ENCODE peak calls at places on chromosomes 11 and 22, in four cellular contexts. One of them, this sample, is unnamed.

GRCh38 chr11:69708731-69709401 is 5.0 kb upstream of the FGF19 start:
- DNase-seq in WTC11: peak
- DNase-seq in HEK293T: no peak
- DNase-seq in HepG2: peak
- DNase-seq in this sample: no peak

GRCh38 chr11:95831198-95831883 is 41.0 kb downstream of the CEP57 start:
- DNase-seq in WTC11: no peak
- DNase-seq in HepG2: no peak
- DNase-seq in HEK293T: no peak
- DNase-seq in this sample: no peak

GRCh38 chr11:72725731-72726042 is 26.5 kb downstream of the ARAP1 start:
- DNase-seq in WTC11: no peak
- DNase-seq in HepG2: no peak
- DNase-seq in HEK293T: no peak
- DNase-seq in this sample: no peak

GRCh38 chr11:26551186-26551801 is 20.8 kb downstream of the MUC15 start:
- DNase-seq in HEK293T: no peak
- DNase-seq in HepG2: no peak
- DNase-seq in WTC11: no peak
- DNase-seq in this sample: no peak

GRCh38 chr11:120205596-120206161 is 5.2 kb upstream of the OAF start:
- DNase-seq in WTC11: no peak
- DNase-seq in HepG2: no peak
- DNase-seq in HEK293T: no peak
- DNase-seq in this sample: no peak

GRCh38 chr11:35454362-35454761 is 35.0 kb upstream of the SLC1A2 start:
- DNase-seq in WTC11: no peak
- DNase-seq in HEK293T: no peak
- DNase-seq in HepG2: no peak
- DNase-seq in this sample: peak

GRCh38 chr22:46109474-46110003 is 40.8 kb upstream of the PPARA start:
- DNase-seq in HepG2: no peak
- DNase-seq in WTC11: no peak
- DNase-seq in HEK293T: no peak
- DNase-seq in this sample: no peak

GRCh38 chr11:59199546-59200420 is 12.9 kb downstream of the MPEG1 start:
- DNase-seq in HEK293T: no peak
- DNase-seq in HepG2: no peak
- DNase-seq in WTC11: no peak
- DNase-seq in this sample: no peak

GRCh38 chr22:38348751-38349496 is 31.7 kb upstream of the CSNK1E start:
- DNase-seq in HEK293T: no peak
- DNase-seq in WTC11: no peak
- DNase-seq in HepG2: no peak
- DNase-seq in this sample: no peak

GRCh38 chr22:27866136-27867091 is 52.6 kb downstream of the PITPNB start:
- DNase-seq in WTC11: no peak
- DNase-seq in HEK293T: no peak
- DNase-seq in HepG2: peak
- DNase-seq in this sample: no peak

GRCh38 chr11:48307760-48308386 is 1.9 kb downstream of the OR4S1 start:
- DNase-seq in HEK293T: peak
- DNase-seq in WTC11: peak
- DNase-seq in HepG2: peak
- DNase-seq in this sample: peak

GRCh38 chr11:27040302-27041115 is at the start of gene BBOX1:
- DNase-seq in HEK293T: no peak
- DNase-seq in WTC11: no peak
- DNase-seq in HepG2: no peak
- DNase-seq in this sample: no peak

GRCh38 chr11:96242191-96242845 is 100.7 kb downstream of the MAML2 start:
- DNase-seq in WTC11: no peak
- DNase-seq in HEK293T: no peak
- DNase-seq in HepG2: no peak
- DNase-seq in this sample: no peak

GRCh38 chr11:128548655-128549255 is 38.6 kb downstream of the ETS1 start:
- DNase-seq in HepG2: no peak
- DNase-seq in WTC11: peak
- DNase-seq in HEK293T: no peak
- DNase-seq in this sample: no peak

GRCh38 chr22:27405672-27406388 is 395.7 kb downstream of the MN1 start:
- DNase-seq in WTC11: peak
- DNase-seq in HepG2: peak
- DNase-seq in HEK293T: peak
- DNase-seq in this sample: peak

GRCh38 chr11:107898270-107898669 is 30.0 kb upstream of the RAB39A start:
- DNase-seq in HepG2: peak
- DNase-seq in WTC11: no peak
- DNase-seq in HEK293T: peak
- DNase-seq in this sample: peak

GRCh38 chr11:116690623-116691022 is 82.2 kb downstream of the BUD13 start:
- DNase-seq in HEK293T: no peak
- DNase-seq in WTC11: no peak
- DNase-seq in HepG2: no peak
- DNase-seq in this sample: no peak

GRCh38 chr22:29842740-29843139 is 4.7 kb upstream of the ASCC2 start:
- DNase-seq in HepG2: peak
- DNase-seq in HEK293T: no peak
- DNase-seq in WTC11: no peak
- DNase-seq in this sample: no peak

GRCh38 chr11:117172678-117173421 is 5.7 kb upstream of the SIDT2 start:
- DNase-seq in WTC11: no peak
- DNase-seq in HepG2: no peak
- DNase-seq in HEK293T: no peak
- DNase-seq in this sample: peak

GRCh38 chr11:109424893-109425292 is 2.9 kb downstream of the C11orf87 start:
- DNase-seq in HEK293T: no peak
- DNase-seq in HepG2: peak
- DNase-seq in WTC11: peak
- DNase-seq in this sample: peak

GRCh38 chr11:95877288-95877687 is 46.6 kb downstream of the MTMR2 start:
- DNase-seq in HepG2: no peak
- DNase-seq in WTC11: no peak
- DNase-seq in HEK293T: no peak
- DNase-seq in this sample: no peak

GRCh38 chr11:132300283-132300682 is 929.9 kb downstream of the NTM start:
- DNase-seq in HEK293T: peak
- DNase-seq in HepG2: no peak
- DNase-seq in WTC11: peak
- DNase-seq in this sample: no peak

GRCh38 chr11:18618341-18619025 is 15.7 kb downstream of the SPTY2D1 start:
- DNase-seq in WTC11: no peak
- DNase-seq in HepG2: no peak
- DNase-seq in HEK293T: no peak
- DNase-seq in this sample: no peak

GRCh38 chr11:116169776-116170175 is 603.0 kb downstream of the BUD13 start:
- DNase-seq in HepG2: no peak
- DNase-seq in HEK293T: no peak
- DNase-seq in WTC11: no peak
- DNase-seq in this sample: no peak

GRCh38 chr11:65183201-65183891 is 1.6 kb downstream of the CAPN1 start:
- DNase-seq in HEK293T: no peak
- DNase-seq in WTC11: no peak
- DNase-seq in HepG2: no peak
- DNase-seq in this sample: no peak

GRCh38 chr11:17277024-17277584 is 565 bp downstream of the NUCB2 start:
- DNase-seq in HEK293T: no peak
- DNase-seq in WTC11: no peak
- DNase-seq in HepG2: no peak
- DNase-seq in this sample: no peak

GRCh38 chr22:11066458-11067285 is 4461.3 kb upstream of the OR11H1 start:
- DNase-seq in HepG2: no peak
- DNase-seq in HEK293T: no peak
- DNase-seq in WTC11: no peak
- DNase-seq in this sample: peak

GRCh38 chr22:37255558-37256006 is 11.5 kb upstream of the RAC2 start:
- DNase-seq in WTC11: no peak
- DNase-seq in HepG2: no peak
- DNase-seq in HEK293T: no peak
- DNase-seq in this sample: no peak

DNA sequence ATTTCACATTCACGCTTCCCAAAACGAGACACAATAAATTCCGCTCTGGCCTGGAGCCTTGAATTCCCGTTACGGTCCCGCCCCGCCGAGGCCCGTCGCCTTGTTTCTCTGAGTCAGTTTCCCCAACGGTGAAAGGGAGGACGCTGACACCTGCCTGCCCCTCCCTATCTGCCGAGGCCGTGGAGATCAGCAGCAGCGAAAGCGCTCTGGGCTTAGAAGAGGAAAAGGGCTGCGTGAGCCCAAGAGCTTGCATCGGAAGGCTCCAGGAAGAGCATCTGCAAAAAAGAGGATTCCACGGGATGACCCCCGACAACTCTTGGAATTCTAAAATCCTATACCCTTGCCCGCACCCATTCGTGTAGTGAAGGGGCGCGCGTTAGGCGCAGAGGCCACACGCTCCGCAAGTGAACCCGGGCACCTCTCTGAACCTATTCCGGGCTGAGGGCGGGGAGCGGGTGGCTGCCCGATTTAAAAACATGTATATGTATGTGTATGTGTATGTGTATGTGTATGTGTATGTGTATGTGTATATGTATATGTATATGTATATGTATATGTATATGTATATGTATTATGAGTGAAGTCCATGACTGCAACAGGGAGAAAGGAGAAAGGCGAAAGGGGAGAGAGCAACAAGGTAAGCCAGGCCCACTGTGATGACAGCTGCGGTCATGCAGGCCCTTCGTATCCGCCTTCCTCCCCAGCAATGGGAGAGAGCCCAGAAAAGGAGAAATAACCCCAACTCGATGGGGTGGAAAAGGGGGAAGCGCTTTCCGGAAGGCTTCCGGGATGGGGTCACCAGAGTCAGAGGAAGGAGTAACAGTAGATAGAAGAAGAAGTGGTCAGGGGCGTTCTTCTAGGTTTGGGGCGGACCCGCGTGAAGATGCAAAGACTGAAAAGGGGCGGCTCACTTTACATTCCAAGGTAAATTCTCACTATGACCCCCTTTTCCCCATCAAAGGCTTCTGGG is 947 bp upstream of the MRTFA start:
- DNase-seq in WTC11: peak
- DNase-seq in HepG2: no peak
- DNase-seq in HEK293T: peak
- DNase-seq in this sample: peak
- TF ChIP-seq ELF4 in WTC11: no peak
- TF ChIP-seq ELF4 in HepG2: no peak
- TF ChIP-seq ELF4 in HEK293T: no peak
- TF ChIP-seq ELF4 in this sample: no peak

DNA sequence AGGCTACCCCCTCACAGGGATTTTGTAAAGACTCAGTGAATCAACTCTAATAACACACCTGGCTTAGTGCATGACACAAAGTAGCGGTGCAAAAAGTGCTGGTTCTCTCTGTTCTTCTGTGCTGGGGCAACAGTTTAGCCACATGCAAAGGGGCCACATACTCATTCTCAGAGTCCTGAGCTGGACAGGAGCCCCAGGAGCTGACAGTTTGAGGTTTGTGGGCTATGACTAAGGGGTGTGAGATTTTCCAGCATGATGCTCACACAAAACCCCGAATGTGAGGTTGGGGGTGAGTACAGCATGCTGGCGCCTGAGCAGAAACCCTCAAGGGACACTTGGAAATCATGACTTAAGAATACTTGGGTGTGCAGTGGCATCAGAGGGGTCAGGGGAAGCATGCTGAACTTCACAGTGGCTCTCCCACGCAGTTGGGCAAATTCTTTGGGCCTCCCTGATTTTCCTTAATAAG is 31.1 kb downstream of the TMPRSS5 start:
- DNase-seq in WTC11: no peak
- DNase-seq in HepG2: no peak
- DNase-seq in HEK293T: no peak
- DNase-seq in this sample: peak
- TF ChIP-seq ELF4 in WTC11: no peak
- TF ChIP-seq ELF4 in HepG2: no peak
- TF ChIP-seq ELF4 in HEK293T: no peak
- TF ChIP-seq ELF4 in this sample: no peak

GRCh38 chr11:103737791-103738190 is 298.6 kb upstream of the DDI1 start:
- DNase-seq in WTC11: no peak
- DNase-seq in HEK293T: no peak
- DNase-seq in HepG2: no peak
- DNase-seq in this sample: no peak
- TF ChIP-seq ELF4 in WTC11: no peak
- TF ChIP-seq ELF4 in HEK293T: no peak
- TF ChIP-seq ELF4 in HepG2: no peak
- TF ChIP-seq ELF4 in this sample: no peak

GRCh38 chr11:130999086-130999485 is 82.8 kb upstream of the SNX19 start:
- DNase-seq in HEK293T: no peak
- DNase-seq in HepG2: no peak
- DNase-seq in WTC11: no peak
- DNase-seq in this sample: no peak
- TF ChIP-seq ELF4 in HEK293T: no peak
- TF ChIP-seq ELF4 in HepG2: no peak
- TF ChIP-seq ELF4 in WTC11: no peak
- TF ChIP-seq ELF4 in this sample: no peak

GRCh38 chr11:2933376-2934056 is 4.3 kb upstream of the PHLDA2 start:
- DNase-seq in HEK293T: no peak
- DNase-seq in WTC11: peak
- DNase-seq in HepG2: no peak
- DNase-seq in this sample: no peak
- TF ChIP-seq ELF4 in HEK293T: no peak
- TF ChIP-seq ELF4 in WTC11: no peak
- TF ChIP-seq ELF4 in HepG2: no peak
- TF ChIP-seq ELF4 in this sample: no peak

DNA sequence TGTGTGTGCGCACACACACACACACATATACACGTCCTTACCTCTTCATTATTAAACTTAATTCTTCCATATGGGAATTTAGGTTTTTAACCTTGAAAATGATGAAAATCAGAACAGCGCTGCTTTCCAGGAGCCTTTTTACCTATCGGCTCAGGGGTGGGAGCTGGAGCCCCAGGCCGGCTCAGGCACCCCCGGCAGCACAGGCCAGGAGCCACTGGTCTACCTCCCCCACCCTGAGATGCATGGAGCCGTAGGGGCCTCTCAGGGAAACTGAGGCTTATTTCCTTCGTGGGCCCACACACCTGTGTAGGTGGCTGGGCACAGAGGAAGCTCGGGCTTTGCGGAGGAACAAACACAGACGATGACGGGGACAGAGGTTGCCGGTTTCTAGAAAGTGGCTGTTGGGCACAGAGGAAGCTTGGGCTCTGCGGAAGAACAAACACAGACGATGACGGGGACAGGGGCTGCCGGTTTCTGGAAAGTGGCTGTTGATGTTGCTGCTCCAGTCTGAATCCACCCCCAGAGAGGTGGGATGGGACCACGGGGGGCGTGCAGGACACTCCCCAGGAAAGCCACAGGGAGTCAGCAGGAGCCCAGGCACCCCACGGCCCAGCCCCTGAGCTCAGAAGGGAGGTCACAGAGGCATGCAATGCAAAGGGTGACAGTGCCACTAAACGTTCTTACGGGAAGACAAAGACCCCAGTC is 149.4 kb downstream of the BRD1 start:
- DNase-seq in HEK293T: no peak
- DNase-seq in HepG2: no peak
- DNase-seq in WTC11: peak
- DNase-seq in this sample: no peak
- TF ChIP-seq ELF4 in HEK293T: no peak
- TF ChIP-seq ELF4 in HepG2: no peak
- TF ChIP-seq ELF4 in WTC11: no peak
- TF ChIP-seq ELF4 in this sample: no peak